ENCODE peak calls at places on chromosomes 2 and 18, in six cellular contexts. U is KBM-7, R is neuronal stem cell, A is GM04503, C is GM23248, Z is HuH-7.5. L is an unnamed sample.

GRCh38 chr18:75189696-75190095 is 19.2 kb downstream of the PTGR3 start:
- DNase-seq in A (no peak), R (no peak), Z (no peak), C (no peak), U (no peak), L (no peak)

GRCh38 chr2:141142025-141142424 is 988.8 kb downstream of the LRP1B start:
- DNase-seq in A (no peak), Z (no peak), R (no peak), C (no peak), U (no peak), L (no peak)

GRCh38 chr2:239269173-239269865 is 131.5 kb downstream of the HDAC4 start:
- DNase-seq in Z (no peak), A (no peak), U (no peak), R (no peak), C (peak; percentile 22), L (no peak)

GRCh38 chr2:164657129-164657528 is 35.8 kb upstream of the GRB14 start:
- DNase-seq in C (peak; percentile 96), R (no peak), A (peak; percentile 76), Z (no peak), U (no peak), L (no peak)

GRCh38 chr2:159035790-159036411 is 67.5 kb downstream of the TANC1 start:
- DNase-seq in Z (peak; percentile 54), R (no peak), A (no peak), U (peak; percentile 17), C (peak; percentile 39), L (no peak)

GRCh38 chr2:107542314-107542740 is 284.4 kb upstream of the RGPD4 start:
- DNase-seq in Z (no peak), R (no peak), U (no peak), C (peak; percentile 35), A (no peak), L (no peak)

GRCh38 chr2:63628543-63628942 is 39.8 kb downstream of the MDH1 start:
- DNase-seq in Z (no peak), U (no peak), R (no peak), C (no peak), A (no peak), L (no peak)

GRCh38 chr2:16030206-16031054 is 90.1 kb downstream of the MYCN start:
- DNase-seq in A (no peak), Z (no peak), R (peak; percentile 91), U (no peak), C (no peak), L (no peak)

GRCh38 chr2:71082402-71083252 is 14.2 kb downstream of the NAGK start:
- DNase-seq in C (no peak), Z (no peak), U (no peak), R (no peak), A (no peak), L (no peak)

GRCh38 chr2:106156305-106157288 is 37.5 kb downstream of the UXS1 start:
- DNase-seq in R (no peak), C (no peak), A (no peak), U (no peak), Z (no peak), L (no peak)

GRCh38 chr2:196487426-196487825 is 152.1 kb upstream of the CCDC150 start:
- DNase-seq in A (no peak), R (no peak), Z (no peak), U (no peak), C (peak; percentile 79), L (no peak)

GRCh38 chr2:207504513-207505171 is 25.1 kb upstream of the CREB1 start:
- DNase-seq in A (peak; percentile 59), U (no peak), R (no peak), C (peak; percentile 78), Z (no peak), L (no peak)

GRCh38 chr2:227163998-227164744 is at the start of the genes COL4A3 and COL4A4:
- DNase-seq in A (no peak), Z (peak; percentile 23), U (no peak), C (peak; percentile 64), R (peak; percentile 31), L (peak; percentile 68)

GRCh38 chr18:58449366-58449935 is 179.4 kb downstream of the ALPK2 start:
- DNase-seq in C (peak; percentile 40), R (no peak), U (no peak), A (no peak), Z (no peak), L (no peak)

GRCh38 chr2:100814453-100814852 is 5.5 kb upstream of the NPAS2 start:
- DNase-seq in A (no peak), Z (no peak), C (no peak), R (no peak), U (no peak), L (no peak)

GRCh38 chr2:74552914-74553811 is 579 bp downstream of the LOXL3 start:
- DNase-seq in U (peak; percentile 71), C (peak; percentile 63), Z (no peak), R (peak; percentile 14), A (no peak), L (peak; percentile 45)

GRCh38 chr2:26401739-26402541 is at the start of gene DRC1:
- DNase-seq in Z (peak; percentile 72), A (peak; percentile 26), C (peak; percentile 92), R (peak; percentile 84), U (no peak), L (no peak)

GRCh38 chr2:10124538-10125045 is 2.1 kb downstream of the RRM2 start:
- DNase-seq in U (peak; percentile 85), R (peak; percentile 60), A (no peak), C (peak; percentile 87), Z (no peak), L (peak; percentile 78)

GRCh38 chr18:13241083-13241892 is 22.7 kb downstream of the LDLRAD4 start:
- DNase-seq in Z (no peak), C (no peak), A (no peak), R (no peak), U (no peak), L (no peak)

GRCh38 chr2:46009772-46010171 is 287.4 kb upstream of the EPAS1 start:
- DNase-seq in Z (no peak), C (no peak), R (no peak), U (no peak), A (no peak), L (no peak)

GRCh38 chr2:26251893-26252292 is 7.2 kb downstream of the HADHB start:
- DNase-seq in C (peak; percentile 33), R (no peak), Z (no peak), U (no peak), A (no peak), L (no peak)

GRCh38 chr2:27959496-27959895 is 69.0 kb downstream of the BABAM2 start:
- DNase-seq in U (peak; percentile 77), A (no peak), C (peak; percentile 56), Z (no peak), R (no peak), L (no peak)

GRCh38 chr2:29627366-29627765 is 294.0 kb downstream of the ALK start:
- DNase-seq in C (peak; percentile 72), Z (no peak), A (peak; percentile 9), R (no peak), U (no peak), L (no peak)

GRCh38 chr2:54597153-54597827 is 126.2 kb upstream of the EML6 start:
- DNase-seq in Z (no peak), U (no peak), A (no peak), R (no peak), C (no peak), L (no peak)

GRCh38 chr2:225226441-225226840 is 173.1 kb upstream of the NYAP2 start:
- DNase-seq in R (no peak), Z (no peak), C (no peak), A (no peak), U (no peak), L (no peak)

GRCh38 chr2:54227798-54228197 is 28.2 kb downstream of the TSPYL6 start:
- DNase-seq in A (no peak), C (no peak), Z (no peak), R (no peak), U (no peak), L (no peak)

GRCh38 chr18:11040359-11040758 is 109.0 kb downstream of the PIEZO2 start:
- DNase-seq in A (no peak), C (no peak), R (no peak), U (no peak), Z (no peak), L (no peak)

GRCh38 chr2:218897394-218898108 is 16.9 kb downstream of the WNT10A start:
- DNase-seq in R (no peak), U (no peak), C (no peak), A (no peak), Z (no peak), L (no peak)

GRCh38 chr2:128519517-128520215 is 201.0 kb upstream of the HS6ST1 start:
- DNase-seq in U (no peak), Z (no peak), A (no peak), C (no peak), R (no peak), L (no peak)

GRCh38 chr2:223269386-223269785 is 217.4 kb downstream of the KCNE4 start:
- DNase-seq in R (no peak), U (no peak), C (peak; percentile 5), Z (no peak), A (no peak), L (no peak)

GRCh38 chr18:9734189-9734588 is 26.1 kb downstream of the RAB31 start:
- DNase-seq in R (no peak), U (peak; percentile 22), A (no peak), C (no peak), Z (no peak), L (no peak)

L was measured in HAP-1.